ENCODE peak calls at places on chromosomes 1 and 21, in seven cellular contexts. K is endodermal cell; E is neural crest cell; Y is aorta; B is heart right ventricle; N is hepatocyte; G is CD8-positive, alpha-beta T cell. R is an unnamed sample.

GRCh38 chr1:21910528-21911204 is 26.4 kb downstream of the HSPG2 start:
- DNase-seq in G (no peak), E (no peak), N (no peak), B (no peak), Y (no peak), K (no peak), R (no peak)

GRCh38 chr21:27192286-27192685 is 225.4 kb upstream of the ADAMTS5 start:
- DNase-seq in K (no peak), Y (no peak), N (no peak), E (no peak), G (no peak), B (no peak), R (no peak)

GRCh38 chr1:24702511-24703293 is 42.5 kb upstream of the CLIC4 start:
- DNase-seq in B (peak), K (no peak), Y (no peak), E (no peak), N (peak), G (no peak), R (no peak)

GRCh38 chr1:198880818-198881597 is 242.2 kb downstream of the PTPRC start:
- DNase-seq in G (no peak), E (no peak), K (no peak), B (no peak), Y (no peak), N (peak), R (no peak)

GRCh38 chr1:66626261-66626660 is 92.3 kb downstream of the SGIP1 start:
- DNase-seq in N (no peak), G (no peak), K (no peak), E (no peak), Y (no peak), B (no peak), R (no peak)

GRCh38 chr1:162882248-162882666 is 21.3 kb upstream of the CCDC190 start:
- DNase-seq in Y (no peak), B (no peak), N (no peak), E (no peak), K (no peak), G (no peak), R (no peak)

GRCh38 chr1:196598902-196599301 is 9.3 kb downstream of the KCNT2 start:
- DNase-seq in B (no peak), K (no peak), Y (no peak), E (no peak), G (no peak), N (no peak), R (no peak)

GRCh38 chr21:32990666-32991065 is 35.1 kb upstream of the OLIG2 start:
- DNase-seq in E (no peak), G (no peak), B (no peak), Y (no peak), N (no peak), K (no peak), R (no peak)

GRCh38 chr1:86913399-86913895 is 479 bp downstream of the SELENOF start:
- DNase-seq in B (no peak), Y (no peak), K (peak), E (no peak), N (peak), G (peak), R (peak)

GRCh38 chr1:161929137-161929536 is 94.5 kb downstream of the OLFML2B start:
- DNase-seq in B (no peak), G (no peak), Y (no peak), E (no peak), N (no peak), K (no peak), R (no peak)

GRCh38 chr1:23475134-23475628 is 8.8 kb downstream of the ASAP3 start:
- DNase-seq in G (no peak), E (no peak), N (peak), K (no peak), Y (no peak), B (no peak), R (no peak)

GRCh38 chr1:198199105-198199504 is 42.3 kb downstream of the NEK7 start:
- DNase-seq in E (no peak), K (no peak), Y (no peak), B (no peak), N (no peak), G (no peak), R (no peak)

GRCh38 chr1:153842006-153842471 is 66.8 kb downstream of the SLC27A3 start:
- DNase-seq in N (no peak), K (no peak), Y (no peak), G (no peak), E (no peak), B (no peak), R (no peak)

GRCh38 chr1:31747304-31747703 is 16.8 kb downstream of the ADGRB2 start:
- DNase-seq in K (no peak), G (no peak), Y (no peak), B (no peak), E (no peak), N (no peak), R (no peak)

GRCh38 chr1:175073054-175073453 is 5.4 kb downstream of the TNN start:
- DNase-seq in K (no peak), Y (no peak), N (no peak), G (no peak), E (no peak), B (no peak), R (no peak)

GRCh38 chr1:181161170-181161870 is 72.8 kb downstream of the IER5 start:
- DNase-seq in N (no peak), K (no peak), B (no peak), Y (no peak), E (no peak), G (no peak), R (no peak)

GRCh38 chr1:115476616-115477015 is 138.6 kb upstream of the NGF start:
- DNase-seq in K (peak), E (no peak), N (no peak), G (no peak), B (no peak), Y (no peak), R (no peak)

GRCh38 chr1:181647314-181648035 is 164.2 kb downstream of the CACNA1E start:
- DNase-seq in G (no peak), Y (no peak), B (no peak), E (no peak), N (peak), K (no peak), R (no peak)

GRCh38 chr1:112143871-112144441 is 154.5 kb upstream of the KCND3 start:
- DNase-seq in N (no peak), G (no peak), Y (no peak), K (no peak), B (no peak), E (no peak), R (no peak)